ENCODE peak calls at places on chromosomes 6 and 20, in nine cellular contexts. Y is stimulated activated CD8-positive, alpha-beta memory T cell treated with anti-CD3 and anti-CD28 coated beads, Interleukin-7, amount 100 ng/mL, for 4 hours; M is EL; Q is hippocampal formation; P is SK-MEL-5; R is NCI-H2171; W is pulmonary artery endothelial cell; H is NCI-H1417; G is hypothalamus. N is an unnamed sample.

GRCh38 chr6:109872968-109873545 is 105.1 kb upstream of the GPR6 start:
- DNase-seq in W (no peak), H (no peak), P (no peak), Y (no peak), G (no peak), R (no peak), Q (no peak), M (no peak), N (peak)

GRCh38 chr6:27617700-27618689 is 145.1 kb upstream of the ZNF184 start:
- DNase-seq in Q (no peak), H (no peak), M (peak), P (peak), R (no peak), G (no peak), W (no peak), Y (no peak), N (no peak)

GRCh38 chr6:82711105-82711829 is 347.6 kb downstream of the TPBG start:
- DNase-seq in Y (no peak), M (no peak), R (no peak), P (no peak), W (no peak), G (no peak), H (no peak), Q (peak), N (no peak)

GRCh38 chr6:74940211-74940610 is 265.6 kb downstream of the COL12A1 start:
- DNase-seq in Q (no peak), M (no peak), P (no peak), H (no peak), R (no peak), G (no peak), Y (no peak), W (no peak), N (no peak)

GRCh38 chr6:157867155-157867559 is 44.1 kb downstream of the SNX9 start:
- DNase-seq in M (peak), Y (no peak), R (no peak), W (no peak), Q (no peak), P (peak), H (no peak), G (no peak), N (no peak)

GRCh38 chr6:150038202-150038830 is 13.0 kb upstream of the RAET1L start:
- DNase-seq in R (no peak), Q (no peak), P (no peak), Y (no peak), H (no peak), W (no peak), G (no peak), M (peak), N (no peak)

GRCh38 chr6:159788757-159789376 is 535 bp downstream of the TCP1 start:
- DNase-seq in Q (no peak), P (peak), H (no peak), G (no peak), W (no peak), R (no peak), Y (peak), M (peak), N (peak)

GRCh38 chr6:10149603-10150002 is 265.3 kb downstream of the TFAP2A start:
- DNase-seq in P (no peak), Q (no peak), W (no peak), R (no peak), G (no peak), M (no peak), Y (no peak), H (no peak), N (no peak)

GRCh38 chr20:3115190-3116107 is 30.9 kb upstream of the AVP start:
- DNase-seq in H (peak), M (peak), R (peak), W (no peak), P (peak), Q (peak), G (no peak), Y (no peak), N (no peak)

GRCh38 chr20:23062632-23063031 is 13.2 kb upstream of the THBD start:
- DNase-seq in G (no peak), R (no peak), P (no peak), H (no peak), Q (no peak), Y (no peak), W (no peak), M (no peak), N (no peak)

GRCh38 chr6:144586986-144587385 is 301.9 kb downstream of the UTRN start:
- DNase-seq in W (no peak), M (no peak), Q (no peak), G (no peak), Y (no peak), R (no peak), H (no peak), P (no peak), N (no peak)

GRCh38 chr6:157760137-157760536 is 62.9 kb upstream of the SNX9 start:
- DNase-seq in W (no peak), M (no peak), Q (no peak), Y (no peak), G (no peak), P (no peak), H (no peak), R (no peak), N (no peak)

GRCh38 chr6:1893470-1894130 is 283.9 kb downstream of the FOXC1 start:
- DNase-seq in G (no peak), Y (no peak), P (peak), H (no peak), R (no peak), Q (no peak), M (no peak), W (no peak), N (peak)

GRCh38 chr6:34147906-34148701 is 2.2 kb upstream of the GRM4 start:
- DNase-seq in M (no peak), G (no peak), Y (no peak), P (no peak), W (no peak), R (no peak), H (no peak), Q (no peak), N (no peak)

GRCh38 chr20:59667131-59667530 is 62.8 kb downstream of the PHACTR3 start:
- DNase-seq in P (no peak), Q (no peak), G (no peak), M (no peak), H (no peak), R (no peak), W (no peak), Y (no peak), N (no peak)

GRCh38 chr6:11714116-11714797 is 64.3 kb downstream of the ADTRP start:
- DNase-seq in G (no peak), P (no peak), Y (no peak), R (no peak), M (no peak), W (no peak), Q (no peak), H (no peak), N (no peak)

GRCh38 chr6:154852700-154853099 is 119.5 kb downstream of the SCAF8 start:
- DNase-seq in W (no peak), M (peak), Y (no peak), P (no peak), G (no peak), Q (no peak), R (peak), H (no peak), N (no peak)

GRCh38 chr6:111722220-111722731 is 116.6 kb upstream of the TRAF3IP2 start:
- DNase-seq in G (no peak), P (no peak), W (no peak), M (peak), R (no peak), Y (no peak), Q (no peak), H (no peak), N (peak)

GRCh38 chr20:48760403-48760889 is 67.4 kb downstream of the PREX1 start:
- DNase-seq in Y (peak), G (no peak), Q (no peak), W (peak), H (no peak), M (peak), R (no peak), P (no peak), N (no peak)

GRCh38 chr6:158207452-158207788 is 39.3 kb downstream of the GTF2H5 start:
- DNase-seq in H (no peak), Q (no peak), P (peak), G (no peak), M (peak), W (peak), R (no peak), Y (no peak), N (no peak)

GRCh38 chr20:31663838-31664695 is 26.4 kb downstream of the COX4I2 start:
- DNase-seq in G (peak), R (no peak), Q (peak), Y (no peak), W (no peak), H (peak), M (no peak), P (no peak), N (no peak)

GRCh38 chr6:153090241-153090930 is 40.7 kb downstream of the RGS17 start:
- DNase-seq in G (no peak), M (peak), W (peak), Q (no peak), R (no peak), P (peak), Y (no peak), H (no peak), N (no peak)

GRCh38 chr20:50987493-50988210 is 29.0 kb downstream of the MOCS3 start:
- DNase-seq in H (peak), Q (peak), Y (peak), G (peak), R (peak), W (peak), M (peak), P (peak), N (peak)

GRCh38 chr20:12012241-12013222 is 94.8 kb downstream of the BTBD3 start:
- DNase-seq in P (peak), W (peak), Y (no peak), Q (peak), G (peak), R (no peak), H (peak), M (peak), N (no peak)

GRCh38 chr6:143264996-143265734 is 185.3 kb downstream of the ADAT2 start:
- DNase-seq in M (no peak), H (no peak), P (no peak), W (no peak), G (no peak), Y (no peak), Q (no peak), R (no peak), N (no peak)

GRCh38 chr6:94468830-94469229 is 1049.5 kb upstream of the EPHA7 start:
- DNase-seq in P (peak), Q (no peak), G (no peak), Y (no peak), M (no peak), W (no peak), R (no peak), H (no peak), N (no peak)

GRCh38 chr6:51855310-51856082 is 231.9 kb downstream of the PKHD1 start:
- DNase-seq in H (peak), P (peak), G (no peak), R (peak), W (peak), Y (no peak), Q (no peak), M (peak), N (no peak)

GRCh38 chr6:116047173-116047933 is 13.3 kb downstream of the FRK start:
- DNase-seq in H (no peak), Q (no peak), P (peak), G (no peak), Y (no peak), R (no peak), M (peak), W (no peak), N (no peak)